ENCODE peak calls at places on chromosomes 7 and 10, in six cellular contexts. P, J, W, Y, C and E are unnamed samples.

GRCh38 chr10:79429751-79430150 is 15.7 kb downstream of the ZCCHC24 start:
- DNase-seq in W (no peak), Y (no peak), C (no peak), J (no peak), P (no peak), E (no peak)

GRCh38 chr10:113709221-113709838 is 29.6 kb downstream of the CASP7 start:
- DNase-seq in Y (no peak), P (no peak), J (no peak), C (no peak), W (no peak), E (peak)

GRCh38 chr7:105829681-105830322 is 46.6 kb downstream of the ATXN7L1 start:
- DNase-seq in J (no peak), C (no peak), W (no peak), Y (no peak), P (no peak), E (no peak)

GRCh38 chr7:39414669-39415035 is 151.6 kb upstream of the YAE1 start:
- DNase-seq in Y (no peak), P (no peak), W (no peak), J (no peak), C (no peak), E (no peak)

GRCh38 chr7:27459729-27460048 is 203.0 kb downstream of the HIBADH start:
- DNase-seq in J (no peak), C (no peak), W (no peak), Y (no peak), P (no peak), E (no peak)

GRCh38 chr7:40175725-40176510 is 41.1 kb downstream of the SUGCT start:
- DNase-seq in Y (no peak), J (no peak), C (peak), W (no peak), P (no peak), E (no peak)

GRCh38 chr7:111388912-111389311 is 173.4 kb downstream of the IMMP2L start:
- DNase-seq in C (no peak), Y (no peak), J (no peak), P (no peak), W (no peak), E (no peak)

GRCh38 chr10:14385591-14386201 is 55.0 kb upstream of the FRMD4A start:
- DNase-seq in J (no peak), C (no peak), Y (no peak), W (no peak), P (no peak), E (no peak)

GRCh38 chr7:36639826-36640225 is 84.5 kb downstream of the AOAH start:
- DNase-seq in C (no peak), P (no peak), J (no peak), W (no peak), Y (no peak), E (no peak)

GRCh38 chr7:87067788-87068187 is 8.3 kb upstream of the ELAPOR2 start:
- DNase-seq in W (no peak), C (no peak), Y (no peak), J (no peak), P (no peak), E (no peak)
- TF ChIP-seq CTCF in W (no peak), C (no peak), Y (no peak), J (no peak), P (no peak), E (no peak)

DNA sequence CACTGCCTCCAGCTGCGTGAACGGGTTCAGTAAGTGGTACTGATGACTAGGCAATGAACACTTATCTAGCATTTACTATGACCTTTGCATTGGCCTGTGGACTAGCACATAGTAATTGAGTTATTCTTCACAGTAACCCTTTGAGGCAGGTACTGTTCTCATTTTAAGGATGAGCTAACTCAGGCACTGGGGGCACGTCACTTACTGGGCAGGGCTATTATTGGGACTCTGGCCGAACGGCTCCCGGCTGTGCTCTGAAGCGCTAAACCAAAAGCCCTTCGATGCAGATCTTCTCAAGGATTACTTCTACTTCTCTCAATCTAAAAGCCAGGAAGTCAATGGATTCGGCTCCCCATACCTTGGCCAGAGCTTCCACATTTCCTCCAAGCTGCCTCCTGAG is 38.3 kb downstream of the WIPF3 start:
- DNase-seq in C (no peak), Y (no peak), P (no peak), W (no peak), J (no peak), E (no peak)
- TF ChIP-seq CTCF in C (no peak), Y (no peak), P (no peak), W (no peak), J (no peak), E (no peak)

DNA sequence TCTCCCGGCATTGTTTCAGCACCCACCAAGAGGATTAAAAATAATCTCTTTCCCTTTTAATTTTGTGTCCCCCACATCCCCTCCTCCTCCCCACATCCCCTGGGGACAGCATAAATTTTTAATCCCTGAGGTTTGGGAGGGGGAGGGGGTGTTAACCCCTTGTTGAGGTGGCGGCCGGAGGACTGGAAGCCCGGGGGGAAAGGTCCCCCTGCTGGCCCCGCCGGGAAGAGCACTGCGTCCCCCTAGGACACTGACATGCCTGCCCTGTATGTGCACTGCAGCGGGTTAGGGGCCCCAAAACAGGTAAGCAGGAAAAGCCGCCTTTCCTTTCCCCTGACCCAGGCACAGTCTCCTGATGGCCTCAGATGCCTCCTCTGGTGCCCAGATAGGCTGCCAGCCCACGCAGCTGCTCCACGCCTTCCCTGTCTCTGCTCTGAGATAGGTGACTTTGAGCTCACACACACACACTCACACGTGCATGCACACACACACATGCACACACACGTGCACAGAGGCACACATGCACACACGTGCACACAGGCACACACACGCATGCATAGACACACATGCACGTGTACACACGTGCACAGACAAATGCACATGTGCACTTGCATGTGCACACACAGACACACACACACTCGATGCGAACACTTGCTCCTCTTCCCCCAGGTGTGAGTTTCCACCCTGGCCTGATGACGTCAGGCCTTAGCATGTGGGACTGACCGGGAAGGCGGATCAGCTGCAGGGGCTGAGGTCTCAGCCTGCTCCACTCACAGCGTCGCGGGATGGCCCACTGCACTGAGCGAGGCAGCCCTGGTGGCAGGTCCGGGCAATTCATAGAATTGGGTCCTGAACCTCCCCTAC is 12.3 kb downstream of the CNPY1 start:
- DNase-seq in J (peak), C (peak), W (no peak), Y (peak), P (no peak), E (no peak)
- TF ChIP-seq CTCF in J (peak), C (peak), W (peak), Y (peak), P (peak), E (peak)

GRCh38 chr7:131274986-131275385 is 52.7 kb upstream of the MKLN1 start:
- DNase-seq in W (no peak), J (no peak), Y (no peak), C (no peak), P (no peak), E (no peak)
- TF ChIP-seq CTCF in W (no peak), J (no peak), Y (no peak), C (no peak), P (no peak), E (no peak)

DNA sequence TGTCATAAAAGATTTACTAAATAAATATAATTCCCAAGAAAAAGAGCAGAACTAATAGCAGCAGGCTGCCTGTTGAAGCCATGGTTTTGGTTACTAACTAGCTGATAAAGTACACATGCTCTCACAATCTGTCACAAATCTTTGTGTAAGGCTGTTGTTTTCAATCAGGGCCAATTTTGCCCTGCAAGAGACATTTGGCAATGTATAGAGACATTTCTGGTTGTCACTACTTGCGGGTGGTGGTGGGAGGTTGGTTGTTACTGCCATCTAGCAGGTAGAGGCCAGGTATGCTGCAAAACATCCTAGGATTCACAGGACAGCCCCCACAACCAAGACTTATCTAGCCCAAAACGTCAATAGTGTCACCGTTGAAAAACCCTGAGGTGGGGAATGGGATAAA is 233.5 kb upstream of the CACNA2D1 start:
- DNase-seq in W (no peak), C (no peak), Y (no peak), J (no peak), P (no peak), E (no peak)
- TF ChIP-seq CTCF in W (no peak), C (no peak), Y (no peak), J (no peak), P (no peak), E (no peak)

GRCh38 chr7:69790915-69791473 is 192.7 kb downstream of the AUTS2 start:
- DNase-seq in Y (no peak), J (no peak), C (no peak), P (no peak), W (no peak), E (no peak)
- TF ChIP-seq CTCF in Y (no peak), J (no peak), C (no peak), P (no peak), W (no peak), E (no peak)

GRCh38 chr7:5702876-5703571 is 78.4 kb downstream of the RNF216 start:
- DNase-seq in W (no peak), P (no peak), J (no peak), C (no peak), Y (peak), E (peak)
- TF ChIP-seq CTCF in W (no peak), P (no peak), J (no peak), C (no peak), Y (no peak), E (no peak)

DNA sequence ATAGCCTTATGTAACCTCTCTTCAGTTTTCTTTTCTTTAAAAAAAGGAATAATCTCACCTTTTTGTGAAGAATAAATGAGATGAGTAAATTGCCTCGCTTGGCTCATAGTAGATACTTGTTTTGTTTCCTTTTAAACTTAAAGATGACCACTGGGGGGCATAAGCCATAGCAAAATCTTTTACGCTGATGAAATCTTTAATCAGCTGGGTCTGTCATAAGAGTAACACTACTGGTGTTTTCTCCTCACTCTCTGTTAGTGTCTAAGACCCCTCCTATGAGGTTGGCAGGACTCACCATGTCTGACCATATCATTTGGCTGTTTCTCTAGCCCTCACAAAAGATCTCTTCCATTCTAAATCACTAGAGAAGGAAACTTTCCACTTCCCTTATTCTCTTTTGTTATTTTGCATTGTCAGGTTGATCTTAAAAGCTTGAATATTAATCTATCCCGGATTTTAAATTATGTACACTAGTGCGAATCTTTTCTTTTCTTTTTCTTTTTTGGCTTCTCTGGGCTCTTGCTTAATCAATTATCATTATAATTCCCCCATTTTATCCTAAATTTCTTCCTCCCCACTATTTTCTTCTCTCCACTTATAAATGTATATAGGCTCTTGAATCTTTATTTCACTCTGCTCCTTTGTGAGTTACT is 12.5 kb downstream of the STAG3 start:
- DNase-seq in Y (no peak), C (no peak), P (no peak), J (no peak), W (no peak), E (peak)
- TF ChIP-seq CTCF in Y (peak), C (no peak), P (peak), J (peak), W (peak), E (peak)

GRCh38 chr10:110500515-110500905 is 2.8 kb downstream of the DUSP5 start:
- DNase-seq in P (no peak), Y (peak), C (no peak), W (no peak), J (no peak), E (peak)

GRCh38 chr10:110499796-110500514 is 2.2 kb downstream of the DUSP5 start:
- DNase-seq in Y (no peak), W (no peak), J (no peak), P (no peak), C (no peak), E (no peak)

GRCh38 chr10:110498087-110498981 is 627 bp downstream of the DUSP5 start:
- DNase-seq in C (peak), P (peak), J (peak), W (peak), Y (no peak), E (peak)

GRCh38 chr10:110497438-110498086 is at the start of gene DUSP5:
- DNase-seq in J (peak), W (peak), C (peak), P (peak), Y (peak), E (peak)

GRCh38 chr10:110498982-110499795 is 1.5 kb downstream of the DUSP5 start:
- DNase-seq in W (no peak), C (peak), J (peak), P (peak), Y (peak), E (peak)
- TF ChIP-seq CTCF in W (no peak), C (no peak), J (no peak), P (no peak), Y (no peak), E (peak)

DNA sequence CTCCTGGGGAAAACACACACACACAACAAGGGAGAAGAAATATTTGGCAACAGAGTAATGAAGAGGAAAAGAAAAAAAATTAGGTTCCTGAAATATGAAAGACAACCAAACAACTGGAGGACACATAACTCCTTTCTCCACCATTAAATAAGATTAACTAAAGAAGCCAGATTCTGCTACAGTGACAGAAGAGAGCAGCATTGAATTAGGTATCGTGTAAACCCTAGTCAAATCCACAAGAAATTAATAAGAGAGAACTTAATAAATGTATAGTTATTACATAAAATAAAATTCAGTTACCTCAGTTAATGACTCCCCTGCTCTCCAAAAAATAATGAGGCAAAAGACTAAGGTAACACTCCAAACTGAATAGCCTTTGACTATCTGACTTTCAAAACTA is 306.7 kb downstream of the CRPPA start:
- DNase-seq in W (no peak), C (peak), Y (peak), P (no peak), J (no peak), E (peak)
- TF ChIP-seq CTCF in W (peak), C (peak), Y (peak), P (no peak), J (no peak), E (peak)